ENCODE peak calls at places on chromosomes 12 and 14, in eight cellular contexts. B is activated CD4-positive, alpha-beta T cell treated with anti-CD3 and anti-CD28 coated beads for 4 hours; T is T1000; J is AG08396; P is RPMI7951; O is CD8-positive, alpha-beta memory T cell; Q is activated T-helper 1 cell treated with anti-CD3 and anti-CD28 coated beads, Interleukin-2, amount 50 U/mL, for 16 hours; V is SK-N-MC. R is an unnamed sample.

GRCh38 chr12:129949652-129950051 is 45.8 kb upstream of the TMEM132D start:
- DNase-seq in T (no peak), Q (no peak), P (no peak), O (no peak), B (no peak), V (no peak), J (no peak), R (no peak)

GRCh38 chr12:94140556-94140955 is 7.8 kb upstream of the PLXNC1 start:
- DNase-seq in Q (peak; percentile 25), B (peak; percentile 31), O (peak; percentile 16), V (no peak), J (peak; percentile 42), T (no peak), P (no peak), R (peak; percentile 30)

GRCh38 chr12:114933428-114934160 is 249.6 kb upstream of the TBX3 start:
- DNase-seq in Q (no peak), T (peak; percentile 82), P (peak; percentile 99), O (no peak), J (peak; percentile 84), V (no peak), B (no peak), R (peak; percentile 96)

GRCh38 chr14:61568572-61569011 is 126.7 kb upstream of the HIF1A start:
- DNase-seq in J (no peak), V (no peak), P (no peak), O (no peak), B (peak; percentile 74), T (no peak), Q (peak; percentile 23), R (no peak)

GRCh38 chr14:79583738-79584405 is 627.4 kb downstream of the DIO2 start:
- DNase-seq in O (no peak), V (no peak), B (no peak), T (no peak), Q (no peak), J (no peak), P (no peak), R (peak; percentile 8)

GRCh38 chr12:54385251-54385914 is 850 bp upstream of the ZNF385A start:
- DNase-seq in T (no peak), Q (no peak), O (no peak), V (no peak), P (no peak), J (no peak), B (no peak), R (no peak)

GRCh38 chr14:96497087-96497486 is 5.1 kb upstream of the PAPOLA start:
- DNase-seq in P (no peak), B (no peak), V (no peak), T (no peak), O (no peak), Q (no peak), J (no peak), R (no peak)

GRCh38 chr12:5745251-5745888 is 199.7 kb downstream of the ANO2 start:
- DNase-seq in T (no peak), J (peak; percentile 80), P (peak; percentile 59), O (no peak), V (no peak), Q (no peak), B (no peak), R (peak; percentile 56)

GRCh38 chr14:62532186-62532585 is 513.1 kb downstream of the KCNH5 start:
- DNase-seq in B (no peak), P (no peak), Q (no peak), O (no peak), J (no peak), T (no peak), V (no peak), R (no peak)

GRCh38 chr14:81402123-81402495 is 2.0 kb upstream of the STON2 start:
- DNase-seq in J (no peak), Q (no peak), P (peak; percentile 62), T (no peak), V (no peak), B (no peak), O (no peak), R (no peak)

GRCh38 chr14:65704412-65704811 is 291.9 kb downstream of the FUT8 start:
- DNase-seq in Q (no peak), V (no peak), B (no peak), T (no peak), O (no peak), P (peak; percentile 10), J (peak; percentile 28), R (no peak)

GRCh38 chr12:124451637-124452243 is 115.7 kb downstream of the NCOR2 start:
- DNase-seq in T (no peak), V (no peak), P (no peak), B (no peak), J (no peak), Q (no peak), O (no peak), R (no peak)

GRCh38 chr12:570237-570925 is 92.9 kb downstream of the NINJ2 start:
- DNase-seq in P (peak; percentile 89), Q (no peak), T (peak; percentile 50), J (peak; percentile 96), O (no peak), V (no peak), B (no peak), R (peak; percentile 98)

GRCh38 chr12:131605304-131605829 is 105.5 kb upstream of the SFSWAP start:
- DNase-seq in O (no peak), V (no peak), J (no peak), P (no peak), B (no peak), T (no peak), Q (no peak), R (no peak)

GRCh38 chr14:60125918-60126317 is 34.2 kb downstream of the PCNX4 start:
- DNase-seq in V (no peak), J (no peak), B (no peak), P (no peak), Q (no peak), O (no peak), T (no peak), R (no peak)

GRCh38 chr12:58919271-58920101 is 818 bp downstream of the LRIG3 start:
- DNase-seq in T (no peak), P (peak; percentile 42), J (peak; percentile 29), B (no peak), V (no peak), O (no peak), Q (no peak), R (peak; percentile 32)

GRCh38 chr14:45559626-45560025 is 306.6 kb upstream of the MIS18BP1 start:
- DNase-seq in B (no peak), V (no peak), Q (no peak), J (no peak), T (no peak), P (no peak), O (no peak), R (no peak)

GRCh38 chr12:123384994-123385376 is 1.1 kb downstream of the KMT5A start:
- DNase-seq in P (peak; percentile 18), Q (no peak), V (no peak), B (no peak), T (no peak), O (no peak), J (peak; percentile 58), R (no peak)

GRCh38 chr12:6312529-6313325 is 2.2 kb downstream of the PLEKHG6 start:
- DNase-seq in V (no peak), B (no peak), P (peak; percentile 30), T (peak; percentile 42), J (peak; percentile 70), O (no peak), Q (no peak), R (peak; percentile 34)

GRCh38 chr12:4112734-4113396 is 160.7 kb upstream of the CCND2 start:
- DNase-seq in B (no peak), T (no peak), Q (no peak), P (no peak), O (no peak), V (no peak), J (no peak), R (no peak)

GRCh38 chr12:76455582-76456345 is 103.8 kb downstream of the OSBPL8 start:
- DNase-seq in T (peak; percentile 12), O (no peak), B (no peak), Q (peak; percentile 13), P (peak; percentile 79), J (peak; percentile 50), V (peak; percentile 32), R (peak; percentile 14)

GRCh38 chr14:66045572-66046021 is 440.6 kb upstream of the CCDC196 start:
- DNase-seq in J (no peak), T (no peak), B (no peak), V (no peak), P (no peak), Q (no peak), O (no peak), R (peak; percentile 58)

GRCh38 chr12:4412462-4412861 is 33.0 kb upstream of the FGF23 start:
- DNase-seq in T (no peak), B (no peak), J (no peak), O (no peak), V (no peak), P (peak; percentile 69), Q (no peak), R (no peak)

GRCh38 chr14:77965919-77966435 is 166.1 kb downstream of the ADCK1 start:
- DNase-seq in J (peak; percentile 50), B (no peak), Q (no peak), V (no peak), P (no peak), T (no peak), O (no peak), R (peak; percentile 43)

GRCh38 chr14:95557291-95557690 is 22.4 kb downstream of the GLRX5 start:
- DNase-seq in B (no peak), O (no peak), J (no peak), T (no peak), P (no peak), Q (no peak), V (no peak), R (no peak)

GRCh38 chr14:76836029-76836630 is 9.9 kb downstream of the LRRC74A start:
- DNase-seq in V (no peak), P (peak; percentile 33), O (no peak), Q (no peak), B (no peak), J (no peak), T (no peak), R (no peak)

GRCh38 chr12:131709226-131709625 is 1.7 kb upstream of the SFSWAP start:
- DNase-seq in J (no peak), O (no peak), V (no peak), T (no peak), B (no peak), P (no peak), Q (no peak), R (no peak)

GRCh38 chr12:6935551-6936377 is 7.9 kb upstream of the RNU7-1 start:
- DNase-seq in P (no peak), J (no peak), V (no peak), B (no peak), T (no peak), Q (no peak), O (no peak), R (no peak)